ENCODE peak calls at places on chromosomes 5 and 9, in four cellular contexts. One of them, this sample, is unnamed.

GRCh38 chr9:126491256-126491879 is 122.4 kb upstream of the LMX1B start:
- DNase-seq in mammary epithelial cell: peak; percentile 45
- DNase-seq in fibroblast of pulmonary artery: peak; percentile 77
- DNase-seq in naive thymus-derived CD4-positive, alpha-beta T cell: no peak
- DNase-seq in this sample: no peak

GRCh38 chr9:33446507-33447403 is 638 bp downstream of the AQP3 start:
- DNase-seq in mammary epithelial cell: peak; percentile 58
- DNase-seq in fibroblast of pulmonary artery: peak; percentile 63
- DNase-seq in naive thymus-derived CD4-positive, alpha-beta T cell: peak; percentile 64
- DNase-seq in this sample: no peak

GRCh38 chr5:181138258-181138657 is 7.3 kb upstream of the OR2V1 start:
- DNase-seq in mammary epithelial cell: no peak
- DNase-seq in fibroblast of pulmonary artery: no peak
- DNase-seq in naive thymus-derived CD4-positive, alpha-beta T cell: no peak
- DNase-seq in this sample: no peak

GRCh38 chr9:112887377-112887776 is 3.3 kb downstream of the SLC46A2 start:
- DNase-seq in mammary epithelial cell: no peak
- DNase-seq in fibroblast of pulmonary artery: no peak
- DNase-seq in naive thymus-derived CD4-positive, alpha-beta T cell: no peak
- DNase-seq in this sample: no peak

GRCh38 chr5:142906863-142907671 is 136.9 kb downstream of the ARHGAP26 start:
- DNase-seq in mammary epithelial cell: no peak
- DNase-seq in fibroblast of pulmonary artery: peak; percentile 67
- DNase-seq in naive thymus-derived CD4-positive, alpha-beta T cell: no peak
- DNase-seq in this sample: no peak

GRCh38 chr9:81132318-81132717 is 557.0 kb downstream of the TLE1 start:
- DNase-seq in mammary epithelial cell: peak; percentile 61
- DNase-seq in fibroblast of pulmonary artery: no peak
- DNase-seq in naive thymus-derived CD4-positive, alpha-beta T cell: no peak
- DNase-seq in this sample: no peak

GRCh38 chr9:77843088-77843985 is 188.3 kb downstream of the GNAQ start:
- DNase-seq in mammary epithelial cell: no peak
- DNase-seq in fibroblast of pulmonary artery: no peak
- DNase-seq in naive thymus-derived CD4-positive, alpha-beta T cell: no peak
- DNase-seq in this sample: no peak

GRCh38 chr9:123368023-123368422 is 12.0 kb downstream of the CRB2 start:
- DNase-seq in mammary epithelial cell: no peak
- DNase-seq in fibroblast of pulmonary artery: no peak
- DNase-seq in naive thymus-derived CD4-positive, alpha-beta T cell: no peak
- DNase-seq in this sample: no peak

GRCh38 chr5:30928966-30929365 is 264.5 kb upstream of the CDH6 start:
- DNase-seq in mammary epithelial cell: no peak
- DNase-seq in fibroblast of pulmonary artery: no peak
- DNase-seq in naive thymus-derived CD4-positive, alpha-beta T cell: no peak
- DNase-seq in this sample: no peak

GRCh38 chr9:130433168-130433946 is 11.4 kb upstream of the ASS1 start:
- DNase-seq in mammary epithelial cell: peak; percentile 21
- DNase-seq in fibroblast of pulmonary artery: peak; percentile 49
- DNase-seq in naive thymus-derived CD4-positive, alpha-beta T cell: peak; percentile 51
- DNase-seq in this sample: no peak

GRCh38 chr5:150079655-150080461 is 6.5 kb downstream of the CSF1R start:
- DNase-seq in mammary epithelial cell: no peak
- DNase-seq in fibroblast of pulmonary artery: no peak
- DNase-seq in naive thymus-derived CD4-positive, alpha-beta T cell: peak; percentile 12
- DNase-seq in this sample: no peak

GRCh38 chr9:89154651-89155336 is 23.8 kb downstream of the SHC3 start:
- DNase-seq in mammary epithelial cell: peak; percentile 88
- DNase-seq in fibroblast of pulmonary artery: peak; percentile 89
- DNase-seq in naive thymus-derived CD4-positive, alpha-beta T cell: no peak
- DNase-seq in this sample: no peak

GRCh38 chr5:160167623-160168165 is 48.4 kb upstream of the PWWP2A start:
- DNase-seq in mammary epithelial cell: peak; percentile 47
- DNase-seq in fibroblast of pulmonary artery: no peak
- DNase-seq in naive thymus-derived CD4-positive, alpha-beta T cell: no peak
- DNase-seq in this sample: no peak

GRCh38 chr5:76850543-76851140 is 828 bp downstream of the S100Z start:
- DNase-seq in mammary epithelial cell: no peak
- DNase-seq in fibroblast of pulmonary artery: no peak
- DNase-seq in naive thymus-derived CD4-positive, alpha-beta T cell: no peak
- DNase-seq in this sample: no peak

GRCh38 chr9:13485068-13485596 is 205.6 kb upstream of the MPDZ start:
- DNase-seq in mammary epithelial cell: peak; percentile 61
- DNase-seq in fibroblast of pulmonary artery: peak; percentile 95
- DNase-seq in naive thymus-derived CD4-positive, alpha-beta T cell: no peak
- DNase-seq in this sample: no peak

GRCh38 chr5:9582406-9582805 is 36.5 kb upstream of the SEMA5A start:
- DNase-seq in mammary epithelial cell: no peak
- DNase-seq in fibroblast of pulmonary artery: no peak
- DNase-seq in naive thymus-derived CD4-positive, alpha-beta T cell: no peak
- DNase-seq in this sample: no peak

GRCh38 chr5:169954786-169955185 is 25.5 kb downstream of the INSYN2B start:
- DNase-seq in mammary epithelial cell: no peak
- DNase-seq in fibroblast of pulmonary artery: no peak
- DNase-seq in naive thymus-derived CD4-positive, alpha-beta T cell: no peak
- DNase-seq in this sample: peak; percentile 51

GRCh38 chr9:130659699-130660248 is 4.6 kb upstream of the PRDM12 start:
- DNase-seq in mammary epithelial cell: no peak
- DNase-seq in fibroblast of pulmonary artery: no peak
- DNase-seq in naive thymus-derived CD4-positive, alpha-beta T cell: no peak
- DNase-seq in this sample: no peak

GRCh38 chr5:153896701-153897100 is 142.0 kb downstream of the FAM114A2 start:
- DNase-seq in mammary epithelial cell: peak; percentile 51
- DNase-seq in fibroblast of pulmonary artery: peak; percentile 17
- DNase-seq in naive thymus-derived CD4-positive, alpha-beta T cell: no peak
- DNase-seq in this sample: peak; percentile 9

GRCh38 chr9:136345281-136346156 is 18.0 kb downstream of the DNLZ start:
- DNase-seq in mammary epithelial cell: peak; percentile 76
- DNase-seq in fibroblast of pulmonary artery: peak; percentile 40
- DNase-seq in naive thymus-derived CD4-positive, alpha-beta T cell: no peak
- DNase-seq in this sample: no peak

GRCh38 chr5:74660863-74661262 is 20.3 kb upstream of the ENC1 start:
- DNase-seq in mammary epithelial cell: no peak
- DNase-seq in fibroblast of pulmonary artery: no peak
- DNase-seq in naive thymus-derived CD4-positive, alpha-beta T cell: no peak
- DNase-seq in this sample: no peak

GRCh38 chr9:113645224-113645971 is 181.9 kb downstream of the RGS3 start:
- DNase-seq in mammary epithelial cell: no peak
- DNase-seq in fibroblast of pulmonary artery: no peak
- DNase-seq in naive thymus-derived CD4-positive, alpha-beta T cell: no peak
- DNase-seq in this sample: no peak

GRCh38 chr5:179060116-179061008 is at the start of gene ZNF354C:
- DNase-seq in mammary epithelial cell: peak; percentile 80
- DNase-seq in fibroblast of pulmonary artery: peak; percentile 93
- DNase-seq in naive thymus-derived CD4-positive, alpha-beta T cell: peak; percentile 81
- DNase-seq in this sample: peak; percentile 62

GRCh38 chr5:172523146-172523745 is 68.9 kb upstream of the SH3PXD2B start:
- DNase-seq in mammary epithelial cell: no peak
- DNase-seq in fibroblast of pulmonary artery: no peak
- DNase-seq in naive thymus-derived CD4-positive, alpha-beta T cell: no peak
- DNase-seq in this sample: no peak

GRCh38 chr9:30504502-30504905 is 1879.9 kb upstream of the ACO1 start:
- DNase-seq in mammary epithelial cell: no peak
- DNase-seq in fibroblast of pulmonary artery: no peak
- DNase-seq in naive thymus-derived CD4-positive, alpha-beta T cell: no peak
- DNase-seq in this sample: peak; percentile 24

GRCh38 chr5:123814796-123815479 is 303.0 kb downstream of the CSNK1G3 start:
- DNase-seq in mammary epithelial cell: no peak
- DNase-seq in fibroblast of pulmonary artery: peak; percentile 3
- DNase-seq in naive thymus-derived CD4-positive, alpha-beta T cell: no peak
- DNase-seq in this sample: no peak

GRCh38 chr5:157180374-157181264 is at the start of gene ITK:
- DNase-seq in mammary epithelial cell: no peak
- DNase-seq in fibroblast of pulmonary artery: no peak
- DNase-seq in naive thymus-derived CD4-positive, alpha-beta T cell: no peak
- DNase-seq in this sample: no peak

GRCh38 chr9:134226221-134226930 is 62.0 kb upstream of the RNU6ATAC start:
- DNase-seq in mammary epithelial cell: no peak
- DNase-seq in fibroblast of pulmonary artery: peak; percentile 62
- DNase-seq in naive thymus-derived CD4-positive, alpha-beta T cell: no peak
- DNase-seq in this sample: no peak

GRCh38 chr9:70390922-70391321 is 23.5 kb downstream of the KLF9 start:
- DNase-seq in mammary epithelial cell: no peak
- DNase-seq in fibroblast of pulmonary artery: peak; percentile 56
- DNase-seq in naive thymus-derived CD4-positive, alpha-beta T cell: no peak
- DNase-seq in this sample: peak; percentile 50

GRCh38 chr5:88882321-88883038 is 504 bp downstream of the MEF2C start:
- DNase-seq in mammary epithelial cell: no peak
- DNase-seq in fibroblast of pulmonary artery: peak; percentile 29
- DNase-seq in naive thymus-derived CD4-positive, alpha-beta T cell: no peak
- DNase-seq in this sample: no peak
- H3K4me3 ChIP-seq in mammary epithelial cell: peak overlapping the region; percentile 56
- H3K4me3 ChIP-seq in fibroblast of pulmonary artery: peak overlapping the region; percentile 67
- H3K4me3 ChIP-seq in naive thymus-derived CD4-positive, alpha-beta T cell: peak overlapping the region; percentile 41
- H3K4me3 ChIP-seq in this sample: peak overlapping the region; percentile 77

DNA sequence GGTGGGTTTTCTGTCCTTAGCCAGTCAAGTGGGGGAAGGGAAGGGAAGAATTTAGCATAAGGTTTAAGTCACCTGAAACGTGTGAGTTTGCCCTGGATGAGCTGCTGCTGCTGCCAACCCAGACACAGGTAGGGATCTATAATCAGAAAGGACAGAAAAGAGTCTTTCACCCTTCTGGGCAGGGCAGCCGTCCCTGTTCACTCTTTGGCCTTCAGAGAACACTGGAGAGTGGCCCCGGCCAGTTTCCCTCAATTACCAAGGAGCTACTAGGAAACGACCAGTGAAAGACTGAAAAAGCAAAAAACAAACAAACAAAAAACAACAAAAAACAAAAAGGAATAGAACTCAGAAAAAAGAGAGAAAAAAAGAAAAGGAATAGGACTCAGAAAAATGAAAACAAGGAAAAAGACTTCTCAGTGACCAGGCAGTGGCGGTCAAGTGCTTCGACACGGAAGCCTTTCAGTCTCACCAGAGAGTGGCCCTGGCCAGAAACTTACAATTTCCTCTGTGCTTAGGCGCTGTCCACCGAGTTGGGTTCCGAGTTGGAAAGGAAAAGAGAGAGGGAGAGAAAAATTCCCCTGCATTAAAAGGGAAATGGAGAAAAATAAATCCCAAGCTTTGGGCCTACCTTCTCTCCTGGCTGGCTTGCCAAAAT is 2.5 kb upstream of the GM2A start:
- DNase-seq in mammary epithelial cell: no peak
- DNase-seq in fibroblast of pulmonary artery: no peak
- DNase-seq in naive thymus-derived CD4-positive, alpha-beta T cell: no peak
- DNase-seq in this sample: no peak
- H3K4me3 ChIP-seq in mammary epithelial cell: no peak overlapping the region
- H3K4me3 ChIP-seq in fibroblast of pulmonary artery: no peak overlapping the region
- H3K4me3 ChIP-seq in naive thymus-derived CD4-positive, alpha-beta T cell: no peak overlapping the region
- H3K4me3 ChIP-seq in this sample: no peak overlapping the region

GRCh38 chr5:93583525-93583798 is 440 bp downstream of the NR2F1 start:
- DNase-seq in mammary epithelial cell: no peak
- DNase-seq in fibroblast of pulmonary artery: no peak
- DNase-seq in naive thymus-derived CD4-positive, alpha-beta T cell: no peak
- DNase-seq in this sample: no peak
- H3K4me3 ChIP-seq in mammary epithelial cell: peak overlapping the region; percentile 62
- H3K4me3 ChIP-seq in fibroblast of pulmonary artery: peak overlapping the region; percentile 89
- H3K4me3 ChIP-seq in naive thymus-derived CD4-positive, alpha-beta T cell: no peak overlapping the region
- H3K4me3 ChIP-seq in this sample: peak overlapping the region; percentile 93

DNA sequence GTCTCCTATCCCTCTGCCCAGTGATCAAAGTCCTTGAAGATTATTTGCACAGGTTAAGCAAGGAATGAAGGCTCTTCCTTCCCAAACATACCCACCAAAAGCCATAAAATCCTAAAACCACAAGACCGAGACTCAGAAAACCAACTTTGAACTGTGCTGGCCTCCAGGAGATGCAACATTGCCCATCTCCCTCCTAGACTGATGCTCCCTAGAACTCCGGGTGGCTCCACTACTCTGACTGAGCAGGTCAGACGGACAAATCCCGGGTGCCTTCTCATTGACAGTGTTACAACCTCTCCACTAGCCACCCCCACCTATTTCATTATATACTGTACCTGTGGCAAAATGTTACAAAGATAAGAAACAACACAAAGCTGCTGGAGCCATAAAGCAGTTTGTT is 110.1 kb downstream of the FANCC start:
- DNase-seq in mammary epithelial cell: no peak
- DNase-seq in fibroblast of pulmonary artery: no peak
- DNase-seq in naive thymus-derived CD4-positive, alpha-beta T cell: no peak
- DNase-seq in this sample: no peak
- H3K4me3 ChIP-seq in mammary epithelial cell: no peak overlapping the region
- H3K4me3 ChIP-seq in fibroblast of pulmonary artery: no peak overlapping the region
- H3K4me3 ChIP-seq in naive thymus-derived CD4-positive, alpha-beta T cell: no peak overlapping the region
- H3K4me3 ChIP-seq in this sample: no peak overlapping the region

GRCh38 chr5:97400537-97400936 is 217.5 kb upstream of the RIOK2 start:
- DNase-seq in mammary epithelial cell: no peak
- DNase-seq in fibroblast of pulmonary artery: no peak
- DNase-seq in naive thymus-derived CD4-positive, alpha-beta T cell: no peak
- DNase-seq in this sample: no peak
- H3K4me3 ChIP-seq in mammary epithelial cell: no peak overlapping the region
- H3K4me3 ChIP-seq in fibroblast of pulmonary artery: no peak overlapping the region
- H3K4me3 ChIP-seq in naive thymus-derived CD4-positive, alpha-beta T cell: no peak overlapping the region
- H3K4me3 ChIP-seq in this sample: no peak overlapping the region

GRCh38 chr5:174721522-174722432 is 2.6 kb upstream of the MSX2 start:
- DNase-seq in mammary epithelial cell: no peak
- DNase-seq in fibroblast of pulmonary artery: no peak
- DNase-seq in naive thymus-derived CD4-positive, alpha-beta T cell: no peak
- DNase-seq in this sample: no peak

GRCh38 chr5:174719211-174719610 is 5.2 kb upstream of the MSX2 start:
- DNase-seq in mammary epithelial cell: no peak
- DNase-seq in fibroblast of pulmonary artery: no peak
- DNase-seq in naive thymus-derived CD4-positive, alpha-beta T cell: no peak
- DNase-seq in this sample: no peak

GRCh38 chr5:174720066-174720611 is 4.2 kb upstream of the MSX2 start:
- DNase-seq in mammary epithelial cell: no peak
- DNase-seq in fibroblast of pulmonary artery: no peak
- DNase-seq in naive thymus-derived CD4-positive, alpha-beta T cell: no peak
- DNase-seq in this sample: no peak

GRCh38 chr5:174722500-174722899 is 1.9 kb upstream of the MSX2 start:
- DNase-seq in mammary epithelial cell: no peak
- DNase-seq in fibroblast of pulmonary artery: no peak
- DNase-seq in naive thymus-derived CD4-positive, alpha-beta T cell: no peak
- DNase-seq in this sample: no peak

GRCh38 chr5:174720612-174721521 is 3.5 kb upstream of the MSX2 start:
- DNase-seq in mammary epithelial cell: no peak
- DNase-seq in fibroblast of pulmonary artery: no peak
- DNase-seq in naive thymus-derived CD4-positive, alpha-beta T cell: no peak
- DNase-seq in this sample: no peak
- H3K4me3 ChIP-seq in mammary epithelial cell: no peak overlapping the region
- H3K4me3 ChIP-seq in fibroblast of pulmonary artery: no peak overlapping the region
- H3K4me3 ChIP-seq in naive thymus-derived CD4-positive, alpha-beta T cell: no peak overlapping the region
- H3K4me3 ChIP-seq in this sample: peak overlapping the region; percentile 47

This sample was measured in retinal pigment epithelial cell.